ENCODE peak calls at places on chromosomes 4 and X, in nine cellular contexts. A is WERI-Rb-1; C is upper lobe of right lung; X is HCT116; E is SK-N-SH; R is cardiac muscle cell; K is osteoblast; Z is effector memory CD4-positive, alpha-beta T cell; N is CD4-positive, alpha-beta T cell. U is an unnamed sample. For H3K9me3, the result is how much of the 10 kb centered on the place peaks cover.

GRCh38 chrX:20665441-20665840 is 398.7 kb upstream of the RPS6KA3 start:
- DNase-seq in A (no peak), C (no peak), X (no peak), E (no peak), R (no peak), K (no peak), Z (no peak), N (no peak), U (no peak)

GRCh38 chrX:151985955-151986354 is 11.5 kb upstream of the GABRE start:
- DNase-seq in A (no peak), C (no peak), X (no peak), E (no peak), R (peak), K (peak), Z (no peak), N (no peak), U (no peak)

GRCh38 chr4:7307391-7308099 is 115.2 kb downstream of the SORCS2 start:
- DNase-seq in A (no peak), C (no peak), X (no peak), E (no peak), R (no peak), K (peak), Z (no peak), N (no peak), U (no peak)

GRCh38 chr4:12852338-12853307 is 631.5 kb downstream of the RAB28 start:
- DNase-seq in A (no peak), C (no peak), X (peak), E (peak), R (peak), K (no peak), Z (no peak), N (no peak), U (no peak)

GRCh38 chr4:4870493-4871266 is 11.2 kb downstream of the MSX1 start:
- DNase-seq in A (no peak), C (no peak), X (no peak), E (no peak), R (no peak), K (no peak), Z (no peak), N (no peak), U (no peak)

GRCh38 chr4:98470831-98471230 is 187.6 kb downstream of the TSPAN5 start:
- DNase-seq in A (no peak), C (no peak), X (no peak), E (no peak), R (peak), K (peak), Z (no peak), N (no peak), U (no peak)

GRCh38 chr4:82429728-82430192 is 502 bp downstream of the HNRNPDL start:
- DNase-seq in A (no peak), C (no peak), X (no peak), E (no peak), R (no peak), K (no peak), Z (no peak), N (no peak), U (peak)

GRCh38 chrX:72609313-72609712 is 36.7 kb upstream of the HDAC8 start:
- DNase-seq in A (no peak), C (no peak), X (no peak), E (no peak), R (peak), K (no peak), Z (no peak), N (no peak), U (no peak)

GRCh38 chr4:184396570-184397515 is 77.5 kb downstream of the IRF2 start:
- DNase-seq in A (no peak), C (no peak), X (no peak), E (no peak), R (no peak), K (no peak), Z (no peak), N (no peak), U (no peak)

GRCh38 chrX:108097380-108097779 is 5.8 kb downstream of the ATG4A start:
- DNase-seq in A (no peak), C (no peak), X (no peak), E (no peak), R (no peak), K (no peak), Z (no peak), N (no peak), U (no peak)

GRCh38 chrX:79081895-79082512 is 62.5 kb upstream of the GPR174 start:
- DNase-seq in A (no peak), C (no peak), X (no peak), E (peak), R (peak), K (no peak), Z (no peak), N (peak), U (no peak)

GRCh38 chr4:3483471-3483921 is 20.4 kb downstream of the DOK7 start:
- DNase-seq in A (peak), C (no peak), X (no peak), E (no peak), R (no peak), K (peak), Z (no peak), N (no peak), U (no peak)

GRCh38 chr4:24003926-24004325 is 114.1 kb upstream of the PPARGC1A start:
- DNase-seq in A (no peak), C (no peak), X (no peak), E (no peak), R (no peak), K (no peak), Z (no peak), N (no peak), U (no peak)

GRCh38 chrX:54785901-54786300 is 12.2 kb downstream of the ITIH6 start:
- DNase-seq in A (peak), C (no peak), X (no peak), E (no peak), R (peak), K (no peak), Z (no peak), N (no peak), U (no peak)

GRCh38 chrX:44944894-44945293 is 71.9 kb downstream of the KDM6A start:
- DNase-seq in A (no peak), C (no peak), X (no peak), E (no peak), R (no peak), K (no peak), Z (no peak), N (no peak), U (no peak)

GRCh38 chrX:145041486-145041885 is 205.8 kb upstream of the SPANXN1 start:
- DNase-seq in A (no peak), C (no peak), X (no peak), E (no peak), R (no peak), K (no peak), Z (no peak), N (no peak), U (no peak)
- H3K9me3 ChIP-seq in A (under half), C (under half), X (under half), E (under half), R (under half), K (under half), Z (under half), N (under half), U (under half)

DNA sequence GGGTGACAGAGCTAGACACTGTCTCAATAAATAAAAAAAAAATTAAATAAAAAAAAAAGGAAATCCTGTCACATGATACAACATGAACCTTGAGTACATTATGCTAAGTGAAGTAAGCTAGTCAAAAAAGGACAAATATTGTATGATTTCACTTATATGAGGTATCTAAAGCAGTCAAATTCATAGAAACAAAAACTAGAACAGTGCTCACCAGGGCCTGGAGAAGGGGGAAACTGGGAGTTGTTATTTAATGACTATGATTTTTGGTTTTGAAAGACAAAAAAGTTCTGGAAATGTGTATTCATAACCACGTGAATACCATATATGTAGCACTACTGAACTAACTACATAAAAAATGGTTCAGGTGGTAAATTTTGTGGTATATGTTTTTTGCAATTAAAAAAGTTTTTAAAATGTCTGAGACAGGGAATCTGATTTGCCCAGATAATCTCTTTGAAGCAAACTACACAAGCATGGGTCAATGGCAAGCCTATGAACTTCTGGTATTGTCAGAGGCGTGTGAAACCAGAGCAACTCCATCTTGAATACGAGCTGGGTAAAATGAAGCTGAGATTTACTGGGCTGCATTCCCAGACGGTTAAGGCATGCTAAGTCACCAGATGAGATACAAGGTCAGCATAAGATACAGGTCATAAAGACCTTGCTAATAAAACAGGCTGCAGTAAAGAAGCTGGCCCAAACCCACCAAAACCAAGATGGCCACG is 42.3 kb downstream of the ANAPC10 start:
- DNase-seq in A (no peak), C (no peak), X (no peak), E (no peak), R (no peak), K (no peak), Z (no peak), N (no peak), U (no peak)
- H3K9me3 ChIP-seq in A (under half), C (under half), X (under half), E (under half), R (under half), K (under half), Z (under half), N (under half), U (under half)

DNA sequence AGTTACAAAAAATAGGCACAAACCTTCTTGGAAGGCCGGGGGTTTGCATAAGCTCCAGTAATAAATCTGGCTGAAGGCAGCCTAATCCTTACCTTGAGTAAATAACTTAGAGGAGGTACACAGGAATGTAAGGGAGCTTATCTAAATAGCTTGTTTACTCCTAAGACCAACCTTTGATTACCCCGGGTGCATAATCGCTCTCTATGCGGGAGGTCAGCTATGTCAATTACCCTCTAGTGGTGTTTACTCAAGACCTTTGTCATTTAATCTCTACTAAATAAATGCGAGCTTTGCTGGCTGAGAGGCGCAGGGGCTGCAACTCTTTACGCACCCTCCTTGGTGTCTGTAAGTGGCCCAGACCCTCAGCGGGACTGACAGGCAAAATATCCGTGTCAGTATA is 50.2 kb upstream of the MAP9 start:
- DNase-seq in A (no peak), C (no peak), X (no peak), E (no peak), R (no peak), K (no peak), Z (no peak), N (no peak), U (no peak)
- H3K9me3 ChIP-seq in A (under half), C (under half), X (under half), E (under half), R (under half), K (under half), Z (under half), N (under half), U (under half)

DNA sequence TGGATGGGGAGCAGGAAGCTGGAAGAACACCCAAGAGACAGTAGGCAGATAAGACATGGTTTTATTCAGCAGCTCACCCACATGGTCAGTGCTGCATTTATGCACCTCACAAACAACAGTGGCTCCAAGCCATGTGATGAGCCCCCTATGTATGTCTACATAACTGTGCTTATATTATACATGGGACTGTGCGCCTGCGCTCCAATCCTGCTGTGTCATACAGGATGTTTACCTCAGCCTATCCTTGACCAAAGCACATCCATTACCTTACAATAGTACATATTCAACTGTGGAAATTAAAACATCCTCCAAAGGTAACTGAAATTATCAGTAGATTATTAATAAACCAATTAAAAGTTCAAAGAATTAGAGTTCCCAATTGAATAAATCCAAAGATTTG is 44.1 kb upstream of the SGMS2 start:
- DNase-seq in A (peak), C (no peak), X (peak), E (no peak), R (no peak), K (no peak), Z (no peak), N (no peak), U (no peak)
- H3K9me3 ChIP-seq in A (under half), C (under half), X (under half), E (under half), R (under half), K (under half), Z (under half), N (under half), U (under half)

DNA sequence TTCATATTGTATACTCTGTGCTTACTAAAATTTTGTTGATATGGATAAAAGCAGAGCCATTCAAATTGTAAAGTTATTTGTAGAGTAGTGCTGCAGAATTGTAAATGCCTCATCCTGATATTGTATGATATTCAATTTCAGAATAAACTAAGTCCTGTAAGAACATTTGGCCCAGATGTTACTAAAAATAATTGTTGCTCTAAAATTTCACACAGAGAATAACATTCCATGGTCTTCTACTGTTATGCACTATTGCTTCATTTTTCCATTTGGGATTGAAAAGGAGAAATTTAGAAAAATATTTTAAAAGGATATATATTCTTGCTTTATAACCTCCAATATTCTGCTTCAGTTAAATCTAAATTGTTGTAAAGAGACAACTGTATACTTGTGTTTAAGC is 195.6 kb downstream of the LARP7 start:
- DNase-seq in A (no peak), C (no peak), X (no peak), E (no peak), R (no peak), K (no peak), Z (no peak), N (no peak), U (no peak)
- H3K9me3 ChIP-seq in A (under half), C (under half), X (under half), E (under half), R (under half), K (under half), Z (under half), N (under half), U (under half)

GRCh38 chr4:14247767-14248166 is 620.2 kb upstream of the BOD1L1 start:
- DNase-seq in A (no peak), C (no peak), X (no peak), E (no peak), R (no peak), K (no peak), Z (no peak), N (no peak), U (no peak)
- H3K9me3 ChIP-seq in A (under half), C (under half), X (under half), E (under half), R (under half), K (under half), Z (under half), N (under half), U (under half)

GRCh38 chr4:14607001-14607400 is 395.3 kb upstream of the CPEB2 start:
- DNase-seq in A (no peak), C (no peak), X (no peak), E (no peak), R (no peak), K (no peak), Z (no peak), N (no peak), U (no peak)

GRCh38 chr4:14607578-14607977 is 394.7 kb upstream of the CPEB2 start:
- DNase-seq in A (no peak), C (no peak), X (no peak), E (no peak), R (peak), K (peak), Z (no peak), N (no peak), U (no peak)

GRCh38 chr4:14608630-14609029 is 393.7 kb upstream of the CPEB2 start:
- DNase-seq in A (no peak), C (no peak), X (no peak), E (no peak), R (no peak), K (no peak), Z (no peak), N (no peak), U (no peak)
- H3K9me3 ChIP-seq in A (under half), C (under half), X (under half), E (under half), R (under half), K (under half), Z (under half), N (under half), U (under half)